ENCODE peak calls at places on chromosomes 2 and 18, in eight cellular contexts. H is upper lobe of right lung, Y is endodermal cell, W is Peyer's patch, L is thyroid gland, P is body of pancreas, U is stomach, B is uterus. Q is an unnamed sample. For H3K4me1 and H3K27me3, the result is how much of the 10 kb centered on the place peaks cover.

GRCh38 chr2:99297990-99298389 is 3.0 kb downstream of the LYG1 start:
- DNase-seq in L (no peak), Y (no peak), W (no peak), P (no peak), U (no peak), B (no peak), H (no peak), Q (no peak)

GRCh38 chr2:162182395-162182794 is 30.3 kb upstream of the GCG start:
- DNase-seq in W (no peak), H (no peak), U (no peak), B (no peak), P (no peak), Y (no peak), L (no peak), Q (no peak)

GRCh38 chr2:223837290-223838061 is at the start of gene AP1S3:
- DNase-seq in L (peak), P (peak), H (peak), Y (peak), W (peak), U (peak), B (peak), Q (peak)

GRCh38 chr2:197498937-197499593 is 575 bp downstream of the HSPD1 start:
- DNase-seq in W (peak), P (peak), U (peak), H (peak), L (peak), Y (peak), B (peak), Q (peak)

GRCh38 chr2:96971926-96972444 is 14.4 kb downstream of the FAM178B start:
- DNase-seq in W (no peak), L (no peak), U (no peak), H (no peak), P (no peak), Y (no peak), B (no peak), Q (no peak)

GRCh38 chr2:207239222-207239674 is 73.5 kb upstream of the KLF7 start:
- DNase-seq in H (no peak), P (peak), B (peak), W (no peak), U (peak), L (peak), Y (no peak), Q (peak)

GRCh38 chr2:202786792-202787191 is 84.8 kb downstream of the ICA1L start:
- DNase-seq in B (no peak), W (no peak), H (no peak), L (no peak), U (no peak), Y (no peak), P (no peak), Q (no peak)

GRCh38 chr2:62197609-62198236 is 1.8 kb downstream of the B3GNT2 start:
- DNase-seq in H (peak), W (peak), P (peak), B (peak), Y (peak), U (peak), L (peak), Q (no peak)

GRCh38 chr18:6401687-6402086 is 13.0 kb downstream of the L3MBTL4 start:
- DNase-seq in W (no peak), L (no peak), U (no peak), B (no peak), Y (peak), H (no peak), P (no peak), Q (no peak)

GRCh38 chr2:66437601-66438497 is 2.9 kb downstream of the MEIS1 start:
- DNase-seq in P (peak), H (no peak), Y (peak), L (no peak), W (no peak), U (no peak), B (peak), Q (peak)

GRCh38 chr2:70991142-70991541 is 3.5 kb downstream of the TEX261 start:
- DNase-seq in U (no peak), P (no peak), Y (peak), B (peak), W (no peak), H (peak), L (no peak), Q (peak)

GRCh38 chr2:25794544-25795276 is 83.6 kb downstream of the ASXL2 start:
- DNase-seq in H (no peak), U (no peak), W (no peak), P (no peak), B (no peak), L (no peak), Y (no peak), Q (no peak)

GRCh38 chr2:63614448-63614968 is 25.7 kb downstream of the MDH1 start:
- DNase-seq in B (no peak), P (no peak), Y (peak), H (no peak), U (no peak), L (no peak), W (no peak), Q (no peak)

GRCh38 chr18:9474103-9474982 is 970 bp upstream of the RALBP1 start:
- DNase-seq in B (peak), Y (peak), W (no peak), P (no peak), H (no peak), L (peak), U (no peak), Q (peak)

GRCh38 chr18:31244737-31245432 is 73.1 kb upstream of the DSG1 start:
- DNase-seq in B (no peak), H (no peak), L (no peak), P (no peak), Y (no peak), U (no peak), W (no peak), Q (no peak)

GRCh38 chr2:58054264-58054663 is 7.7 kb downstream of the VRK2 start:
- DNase-seq in L (no peak), Y (no peak), W (no peak), H (no peak), P (no peak), B (no peak), U (no peak), Q (no peak)

GRCh38 chr2:27765621-27766286 is 5.8 kb upstream of the MRPL33 start:
- DNase-seq in H (peak), U (peak), P (peak), Y (no peak), W (no peak), B (peak), L (peak), Q (peak)

GRCh38 chr2:173030541-173031485 is 44.8 kb upstream of the MAP3K20 start:
- DNase-seq in W (no peak), H (no peak), P (no peak), L (no peak), U (no peak), Y (no peak), B (no peak), Q (no peak)

GRCh38 chr18:8984131-8984670 is 118.3 kb upstream of the NDUFV2 start:
- DNase-seq in P (no peak), U (no peak), B (no peak), L (no peak), W (no peak), Y (no peak), H (no peak), Q (no peak)

GRCh38 chr2:235857613-235858012 is 310.6 kb downstream of the GBX2 start:
- DNase-seq in U (no peak), L (no peak), H (no peak), P (no peak), W (no peak), B (no peak), Y (no peak), Q (no peak)

GRCh38 chr2:160836755-160837154 is 323.5 kb upstream of the TANK start:
- DNase-seq in H (no peak), L (no peak), W (no peak), P (no peak), Y (no peak), B (no peak), U (no peak), Q (no peak)

GRCh38 chr2:15913146-15913545 is 27.2 kb upstream of the MYCN start:
- DNase-seq in B (no peak), W (no peak), Y (peak), L (peak), H (no peak), U (no peak), P (no peak), Q (no peak)

GRCh38 chr18:79542213-79542612 is 137.4 kb upstream of the CTDP1 start:
- DNase-seq in W (no peak), H (no peak), P (no peak), B (no peak), L (no peak), Y (peak), U (no peak), Q (no peak)

GRCh38 chr2:190705280-190705679 is 56.4 kb downstream of the NAB1 start:
- DNase-seq in B (no peak), P (no peak), U (no peak), W (no peak), H (no peak), L (no peak), Y (no peak), Q (no peak)
- H3K4me1 ChIP-seq in B (under half), P (under half), U (under half), W (under half), H (under half), L (under half), Y (under half), Q (under half)

GRCh38 chr2:118864207-118864606 is 16.8 kb upstream of the EN1 start:
- DNase-seq in Y (peak), P (no peak), U (no peak), H (peak), W (no peak), L (no peak), B (no peak), Q (no peak)
- H3K27me3 ChIP-seq in Y (half or more), P (under half), U (half or more), H (under half), W (under half), L (under half), B (under half), Q (half or more)

GRCh38 chr2:230631470-230631869 is 81.2 kb upstream of the CAB39 start:
- DNase-seq in Y (no peak), H (no peak), P (no peak), L (no peak), B (no peak), U (no peak), W (no peak), Q (no peak)

GRCh38 chr2:230627806-230628724 is 84.6 kb upstream of the CAB39 start:
- DNase-seq in Y (no peak), B (no peak), U (peak), W (no peak), P (peak), H (no peak), L (peak), Q (no peak)
- H3K4me1 ChIP-seq in Y (under half), B (under half), U (under half), W (under half), P (under half), H (under half), L (under half), Q (under half)

DNA sequence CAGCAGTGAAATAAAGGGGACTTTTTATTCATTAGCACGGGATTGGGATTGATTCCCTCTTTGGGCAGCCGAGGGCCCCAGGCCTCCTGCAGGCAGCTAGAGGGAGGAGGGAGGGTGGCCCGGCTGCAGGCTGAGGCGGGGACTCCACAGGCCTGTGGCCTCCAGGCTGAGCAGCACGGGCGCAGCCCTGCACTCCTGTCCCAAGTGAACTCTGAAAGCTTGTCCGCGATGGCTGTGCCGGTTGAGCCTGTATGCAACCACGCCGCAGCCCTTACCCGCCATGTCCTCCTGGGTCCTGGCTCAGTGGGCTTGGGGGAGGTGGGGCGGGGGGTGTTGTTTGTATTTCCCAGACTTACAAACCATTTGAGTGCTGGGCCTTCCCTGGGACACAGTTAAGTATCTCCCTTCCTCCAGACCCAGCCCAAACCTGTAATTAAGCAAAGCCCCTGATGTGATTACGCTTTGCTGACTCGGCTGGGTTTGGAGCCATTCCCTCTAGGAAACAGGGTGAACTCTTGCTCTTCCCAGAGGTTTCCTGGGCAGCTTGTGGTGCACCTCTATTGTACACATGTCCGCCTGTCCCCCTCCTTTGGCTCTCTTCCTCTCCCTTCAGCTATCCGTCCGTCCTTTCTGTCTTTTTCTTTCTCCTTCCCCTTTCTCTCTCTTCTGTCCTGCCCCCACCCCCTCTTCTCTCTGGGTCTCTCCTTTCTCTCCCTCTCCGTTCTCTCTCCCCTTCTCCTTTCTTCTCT is 5.3 kb downstream of the GLI2 start:
- DNase-seq in P (no peak), B (no peak), W (no peak), H (no peak), Y (peak), L (no peak), U (no peak), Q (no peak)
- H3K27me3 ChIP-seq in P (under half), B (under half), W (under half), H (half or more), Y (under half), L (under half), U (half or more), Q (under half)

DNA sequence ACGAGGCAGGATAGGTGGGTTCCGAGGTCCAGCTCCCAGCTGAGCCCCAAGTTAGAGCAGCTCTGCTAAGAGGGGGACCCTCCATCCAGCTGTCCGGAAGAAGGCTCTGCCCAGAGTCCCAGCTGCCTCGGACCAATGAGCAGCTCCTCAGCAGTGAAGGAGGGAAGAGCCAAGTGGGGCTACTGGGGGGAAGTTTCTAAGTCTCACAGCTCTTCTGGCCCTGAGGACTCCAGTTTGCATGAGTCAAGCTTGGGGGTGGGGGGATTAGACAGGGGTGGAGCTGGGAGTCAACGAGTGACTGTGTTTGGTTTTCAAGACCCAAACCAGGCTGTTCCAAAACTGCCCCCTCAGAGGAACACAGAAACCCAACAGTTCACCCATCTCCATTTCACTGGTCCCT is 101.0 kb downstream of the TNS1 start:
- DNase-seq in H (no peak), P (no peak), W (no peak), L (peak), B (peak), Y (no peak), U (no peak), Q (peak)
- H3K4me1 ChIP-seq in H (half or more), P (half or more), W (under half), L (half or more), B (half or more), Y (under half), U (half or more), Q (half or more)

GRCh38 chr2:118837621-118838020 is 9.8 kb downstream of the EN1 start:
- DNase-seq in H (no peak), L (no peak), U (no peak), B (no peak), W (no peak), P (no peak), Y (no peak), Q (no peak)

GRCh38 chr2:118835739-118836410 is 11.6 kb downstream of the EN1 start:
- DNase-seq in W (no peak), H (no peak), L (no peak), Y (peak), P (peak), U (peak), B (no peak), Q (no peak)

GRCh38 chr2:118836411-118836930 is 11.0 kb downstream of the EN1 start:
- DNase-seq in L (no peak), P (no peak), Y (no peak), W (no peak), B (no peak), H (no peak), U (no peak), Q (no peak)

GRCh38 chr2:118838741-118839455 is 8.6 kb downstream of the EN1 start:
- DNase-seq in W (no peak), U (no peak), L (no peak), P (no peak), B (no peak), H (no peak), Y (no peak), Q (no peak)

DNA sequence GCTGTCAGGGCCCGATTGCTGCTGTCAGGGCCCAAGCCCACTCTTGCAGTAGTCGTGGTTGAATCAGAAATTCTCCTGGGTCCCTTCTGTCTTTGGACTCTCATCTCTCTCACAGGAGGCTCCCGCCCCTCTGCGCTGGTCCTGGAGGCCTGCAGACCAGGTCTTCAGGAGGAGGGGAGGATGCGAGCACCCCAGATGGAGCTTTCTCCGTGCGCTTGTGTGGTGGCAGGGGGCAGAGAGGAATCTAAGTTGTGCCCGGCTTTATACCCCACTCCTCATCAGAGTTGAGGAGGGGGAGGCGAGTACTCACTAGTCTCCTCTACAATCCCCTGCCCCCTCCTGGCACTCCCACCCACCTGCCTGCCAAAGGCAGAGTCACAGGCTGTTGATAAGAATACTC is 10.4 kb downstream of the EN1 start:
- DNase-seq in P (no peak), U (no peak), B (no peak), Y (no peak), W (no peak), L (no peak), H (no peak), Q (no peak)
- H3K27me3 ChIP-seq in P (under half), U (half or more), B (under half), Y (half or more), W (half or more), L (under half), H (half or more), Q (half or more)

GRCh38 chr2:42063383-42064171 is 15.8 kb downstream of the PKDCC start:
- DNase-seq in P (no peak), W (no peak), U (no peak), Y (peak), L (no peak), B (no peak), H (no peak), Q (no peak)

GRCh38 chr2:42059261-42059898 is 11.6 kb downstream of the PKDCC start:
- DNase-seq in Y (no peak), H (no peak), B (no peak), U (no peak), L (no peak), W (no peak), P (no peak), Q (no peak)

GRCh38 chr2:42060028-42060427 is 12.2 kb downstream of the PKDCC start:
- DNase-seq in B (no peak), L (no peak), W (no peak), P (no peak), U (no peak), H (no peak), Y (no peak), Q (no peak)

GRCh38 chr2:42061839-42062238 is 14.0 kb downstream of the PKDCC start:
- DNase-seq in H (no peak), L (no peak), W (no peak), P (no peak), U (no peak), B (no peak), Y (no peak), Q (no peak)

GRCh38 chr2:42060718-42061619 is 13.1 kb downstream of the PKDCC start:
- DNase-seq in U (no peak), Y (peak), W (no peak), B (peak), L (no peak), H (no peak), P (no peak), Q (peak)
- H3K4me1 ChIP-seq in U (under half), Y (under half), W (under half), B (under half), L (under half), H (under half), P (under half), Q (under half)

Q was measured in sigmoid colon.